ENCODE peak calls at places on chromosomes 4 and X, in seven cellular contexts. F is non-pigmented ciliary epithelial cell, E is SW480, I is right cardiac atrium, T is iPS-NIHi11, B is M059J, C is kidney tubule cell. J is an unnamed sample.

GRCh38 chr4:100823066-100823992 is 305.5 kb upstream of the EMCN start:
- DNase-seq in I (no peak), F (peak; percentile 31), T (no peak), B (peak; percentile 79), C (peak; percentile 78), E (no peak), J (peak; percentile 87)

GRCh38 chrX:19904778-19905367 is 17.5 kb upstream of the SH3KBP1 start:
- DNase-seq in E (peak; percentile 61), B (peak; percentile 52), I (peak; percentile 15), C (peak; percentile 71), T (peak; percentile 68), F (no peak), J (peak; percentile 37)

GRCh38 chr4:141121768-141122415 is 11.4 kb downstream of the RNF150 start:
- DNase-seq in B (no peak), T (no peak), I (no peak), F (no peak), E (no peak), C (no peak), J (no peak)

GRCh38 chr4:26289421-26289820 is 31.4 kb upstream of the RBPJ start:
- DNase-seq in T (no peak), I (no peak), E (no peak), F (no peak), B (peak; percentile 75), C (no peak), J (no peak)

GRCh38 chr4:170079981-170080380 is 9.8 kb downstream of the AADAT start:
- DNase-seq in C (no peak), I (no peak), T (no peak), F (no peak), E (no peak), B (no peak), J (peak; percentile 41)

GRCh38 chrX:68832101-68832416 is 3.2 kb downstream of the EFNB1 start:
- DNase-seq in E (peak; percentile 51), T (no peak), F (peak; percentile 34), I (peak; percentile 53), C (peak; percentile 68), B (peak; percentile 76), J (peak; percentile 70)

GRCh38 chrX:43970528-43970927 is 2.7 kb downstream of the NDP start:
- DNase-seq in I (no peak), F (no peak), T (no peak), C (peak; percentile 76), B (peak; percentile 84), E (peak; percentile 59), J (peak; percentile 74)

GRCh38 chr4:105474110-105474518 is 252 bp upstream of the PPA2 start:
- DNase-seq in E (no peak), F (no peak), B (no peak), I (peak; percentile 88), C (no peak), T (peak; percentile 92), J (peak; percentile 83)

GRCh38 chr4:145852256-145852839 is 86.3 kb downstream of the ZNF827 start:
- DNase-seq in T (no peak), B (no peak), E (no peak), F (no peak), I (no peak), C (no peak), J (no peak)

GRCh38 chr4:66590488-66591215 is 920.4 kb upstream of the EPHA5 start:
- DNase-seq in E (no peak), I (no peak), B (no peak), C (no peak), T (no peak), F (no peak), J (no peak)

GRCh38 chr4:48629458-48629857 is 139.4 kb downstream of the ZAR1 start:
- DNase-seq in B (no peak), T (no peak), F (no peak), C (no peak), E (no peak), I (no peak), J (no peak)

GRCh38 chr4:140515423-140515822 is 8.5 kb upstream of the ELMOD2 start:
- DNase-seq in C (no peak), F (no peak), T (no peak), I (no peak), B (no peak), E (no peak), J (no peak)

GRCh38 chr4:101347267-101347556 is at the start of gene PPP3CA:
- DNase-seq in C (no peak), T (no peak), I (no peak), E (no peak), B (no peak), F (no peak), J (no peak)

GRCh38 chrX:30301203-30301602 is 8.0 kb downstream of the NR0B1 start:
- DNase-seq in C (no peak), E (no peak), T (no peak), I (no peak), F (no peak), B (no peak), J (no peak)

GRCh38 chrX:69093960-69094935 is 71.0 kb downstream of the PJA1 start:
- DNase-seq in F (peak; percentile 19), T (peak; percentile 75), E (peak; percentile 48), B (peak; percentile 64), I (peak; percentile 34), C (peak; percentile 61), J (peak; percentile 46)

GRCh38 chr4:96016615-96017299 is 176.9 kb downstream of the PDHA2 start:
- DNase-seq in C (peak; percentile 35), T (no peak), F (peak; percentile 24), I (peak; percentile 18), E (no peak), B (peak; percentile 24), J (peak; percentile 70)

GRCh38 chrX:13892856-13893255 is 76.0 kb upstream of the GPM6B start:
- DNase-seq in T (no peak), E (no peak), F (no peak), I (no peak), B (no peak), C (no peak), J (no peak)

GRCh38 chr4:182240161-182241130 is 2.8 kb upstream of the TENM3 start:
- DNase-seq in I (no peak), E (peak; percentile 86), B (peak; percentile 94), F (peak; percentile 61), T (no peak), C (peak; percentile 82), J (peak; percentile 73)

GRCh38 chr4:82050806-82051205 is 323.0 kb downstream of the HNRNPD start:
- DNase-seq in I (no peak), F (no peak), E (no peak), T (no peak), C (peak; percentile 49), B (peak; percentile 4), J (no peak)

GRCh38 chr4:99117876-99118693 is 26.0 kb downstream of the ADH4 start:
- DNase-seq in I (no peak), E (peak; percentile 21), C (peak; percentile 32), B (peak; percentile 5), F (no peak), T (no peak), J (peak; percentile 17)

GRCh38 chrX:39162322-39162721 is 361.1 kb downstream of the MID1IP1 start:
- DNase-seq in T (peak; percentile 26), C (no peak), F (no peak), B (no peak), I (peak; percentile 29), E (no peak), J (no peak)

GRCh38 chrX:122567911-122568310 is 616.2 kb upstream of the GRIA3 start:
- DNase-seq in B (no peak), F (no peak), E (no peak), I (no peak), C (no peak), T (no peak), J (no peak)

GRCh38 chrX:7083468-7084396 is 63.8 kb upstream of the STS start:
- DNase-seq in B (peak; percentile 96), T (no peak), C (peak; percentile 98), I (no peak), E (no peak), F (peak; percentile 87), J (peak; percentile 97)

GRCh38 chr4:183808102-183808466 is 97.0 kb upstream of the STOX2 start:
- DNase-seq in F (no peak), T (peak; percentile 30), B (no peak), I (no peak), C (peak; percentile 84), E (no peak), J (no peak)

GRCh38 chr4:10256203-10256602 is 139.6 kb upstream of the WDR1 start:
- DNase-seq in C (no peak), E (no peak), T (no peak), I (no peak), B (no peak), F (no peak), J (no peak)

GRCh38 chr4:16439003-16439402 is 212.7 kb upstream of the TAPT1 start:
- DNase-seq in I (no peak), F (no peak), T (no peak), C (no peak), E (no peak), B (no peak), J (no peak)

GRCh38 chr4:128168701-128169100 is 107.6 kb downstream of the LARP1B start:
- DNase-seq in T (no peak), E (no peak), C (no peak), I (no peak), B (peak; percentile 39), F (no peak), J (no peak)

GRCh38 chrX:84046403-84046984 is 141.5 kb downstream of the RPS6KA6 start:
- DNase-seq in B (peak; percentile 4), T (peak; percentile 14), I (no peak), C (peak; percentile 58), E (peak; percentile 33), F (no peak), J (peak; percentile 15)

J was measured in HT1080.